ENCODE peak calls at places on chromosomes 6 and 20, in eight cellular contexts. One of them, this sample, is unnamed.
A peak's percentile ranks its signal among the peaks of the same experiment; 100 is the strongest.

GRCh38 chr6:119129968-119130484 is 51.6 kb upstream of the FAM184A start:
- DNase-seq in mammary epithelial cell: peak; percentile 44
- DNase-seq in H7: no peak
- DNase-seq in upper lobe of right lung: no peak
- DNase-seq in CD8-positive, alpha-beta T cell: no peak
- DNase-seq in psoas muscle: no peak
- DNase-seq in gastrocnemius medialis: no peak
- DNase-seq in HL-60: no peak
- DNase-seq in this sample: peak; percentile 84

GRCh38 chr6:116370328-116370716 is 425 bp upstream of the DSE start:
- DNase-seq in HL-60: no peak
- DNase-seq in CD8-positive, alpha-beta T cell: no peak
- DNase-seq in upper lobe of right lung: no peak
- DNase-seq in mammary epithelial cell: no peak
- DNase-seq in psoas muscle: no peak
- DNase-seq in H7: no peak
- DNase-seq in gastrocnemius medialis: no peak
- DNase-seq in this sample: no peak

GRCh38 chr6:72651967-72652956 is 30.4 kb downstream of the KCNQ5 start:
- DNase-seq in gastrocnemius medialis: no peak
- DNase-seq in upper lobe of right lung: no peak
- DNase-seq in mammary epithelial cell: no peak
- DNase-seq in CD8-positive, alpha-beta T cell: no peak
- DNase-seq in H7: no peak
- DNase-seq in psoas muscle: no peak
- DNase-seq in HL-60: no peak
- DNase-seq in this sample: no peak

GRCh38 chr6:5181494-5182287 is 79.1 kb downstream of the LYRM4 start:
- DNase-seq in gastrocnemius medialis: no peak
- DNase-seq in mammary epithelial cell: no peak
- DNase-seq in upper lobe of right lung: no peak
- DNase-seq in CD8-positive, alpha-beta T cell: no peak
- DNase-seq in HL-60: peak; percentile 75
- DNase-seq in H7: no peak
- DNase-seq in psoas muscle: no peak
- DNase-seq in this sample: no peak

GRCh38 chr6:157235600-157236039 is 87.7 kb downstream of the TMEM242 start:
- DNase-seq in CD8-positive, alpha-beta T cell: peak; percentile 46
- DNase-seq in mammary epithelial cell: peak; percentile 16
- DNase-seq in gastrocnemius medialis: peak; percentile 42
- DNase-seq in H7: peak; percentile 95
- DNase-seq in psoas muscle: peak; percentile 83
- DNase-seq in upper lobe of right lung: no peak
- DNase-seq in HL-60: peak; percentile 21
- DNase-seq in this sample: peak; percentile 45

GRCh38 chr6:87465041-87465440 is 7.7 kb upstream of the SLC35A1 start:
- DNase-seq in upper lobe of right lung: no peak
- DNase-seq in H7: no peak
- DNase-seq in CD8-positive, alpha-beta T cell: no peak
- DNase-seq in mammary epithelial cell: no peak
- DNase-seq in HL-60: no peak
- DNase-seq in gastrocnemius medialis: no peak
- DNase-seq in psoas muscle: no peak
- DNase-seq in this sample: no peak

GRCh38 chr20:59299961-59300340 is 460 bp upstream of the EDN3 start:
- DNase-seq in mammary epithelial cell: peak; percentile 1
- DNase-seq in gastrocnemius medialis: no peak
- DNase-seq in upper lobe of right lung: no peak
- DNase-seq in H7: no peak
- DNase-seq in HL-60: no peak
- DNase-seq in psoas muscle: peak; percentile 66
- DNase-seq in CD8-positive, alpha-beta T cell: no peak
- DNase-seq in this sample: no peak

GRCh38 chr6:157288575-157288974 is 34.7 kb downstream of the TMEM242 start:
- DNase-seq in gastrocnemius medialis: no peak
- DNase-seq in H7: no peak
- DNase-seq in psoas muscle: no peak
- DNase-seq in mammary epithelial cell: no peak
- DNase-seq in upper lobe of right lung: no peak
- DNase-seq in CD8-positive, alpha-beta T cell: no peak
- DNase-seq in HL-60: no peak
- DNase-seq in this sample: no peak

GRCh38 chr6:5308066-5308465 is 46.8 kb downstream of the FARS2 start:
- DNase-seq in mammary epithelial cell: peak; percentile 54
- DNase-seq in H7: no peak
- DNase-seq in CD8-positive, alpha-beta T cell: no peak
- DNase-seq in gastrocnemius medialis: no peak
- DNase-seq in upper lobe of right lung: no peak
- DNase-seq in HL-60: no peak
- DNase-seq in psoas muscle: no peak
- DNase-seq in this sample: peak; percentile 56

GRCh38 chr6:2783188-2783957 is 18.2 kb downstream of the WRNIP1 start:
- DNase-seq in mammary epithelial cell: no peak
- DNase-seq in HL-60: no peak
- DNase-seq in CD8-positive, alpha-beta T cell: no peak
- DNase-seq in upper lobe of right lung: no peak
- DNase-seq in H7: peak; percentile 71
- DNase-seq in gastrocnemius medialis: no peak
- DNase-seq in psoas muscle: no peak
- DNase-seq in this sample: no peak

GRCh38 chr20:10747019-10747418 is 73.2 kb upstream of the JAG1 start:
- DNase-seq in gastrocnemius medialis: no peak
- DNase-seq in upper lobe of right lung: no peak
- DNase-seq in CD8-positive, alpha-beta T cell: no peak
- DNase-seq in HL-60: no peak
- DNase-seq in mammary epithelial cell: no peak
- DNase-seq in H7: no peak
- DNase-seq in psoas muscle: no peak
- DNase-seq in this sample: no peak

GRCh38 chr6:73644030-73644429 is 9.8 kb downstream of the SLC17A5 start:
- DNase-seq in mammary epithelial cell: peak; percentile 47
- DNase-seq in CD8-positive, alpha-beta T cell: no peak
- DNase-seq in gastrocnemius medialis: no peak
- DNase-seq in upper lobe of right lung: no peak
- DNase-seq in psoas muscle: no peak
- DNase-seq in HL-60: no peak
- DNase-seq in H7: no peak
- DNase-seq in this sample: no peak

GRCh38 chr6:48977573-48977972 is 485.5 kb downstream of the MMUT start:
- DNase-seq in mammary epithelial cell: no peak
- DNase-seq in CD8-positive, alpha-beta T cell: no peak
- DNase-seq in upper lobe of right lung: no peak
- DNase-seq in gastrocnemius medialis: no peak
- DNase-seq in psoas muscle: no peak
- DNase-seq in H7: no peak
- DNase-seq in HL-60: no peak
- DNase-seq in this sample: peak; percentile 2

GRCh38 chr6:133340557-133340956 is 99.4 kb downstream of the EYA4 start:
- DNase-seq in upper lobe of right lung: no peak
- DNase-seq in psoas muscle: no peak
- DNase-seq in gastrocnemius medialis: no peak
- DNase-seq in CD8-positive, alpha-beta T cell: no peak
- DNase-seq in HL-60: no peak
- DNase-seq in mammary epithelial cell: peak; percentile 1
- DNase-seq in H7: no peak
- DNase-seq in this sample: peak; percentile 14

GRCh38 chr20:46237736-46238135 is 70.6 kb downstream of the CDH22 start:
- DNase-seq in H7: no peak
- DNase-seq in HL-60: no peak
- DNase-seq in gastrocnemius medialis: no peak
- DNase-seq in mammary epithelial cell: no peak
- DNase-seq in psoas muscle: no peak
- DNase-seq in CD8-positive, alpha-beta T cell: no peak
- DNase-seq in upper lobe of right lung: no peak
- DNase-seq in this sample: no peak

GRCh38 chr6:137297887-137298286 is 78.7 kb upstream of the IFNGR1 start:
- DNase-seq in HL-60: peak; percentile 34
- DNase-seq in gastrocnemius medialis: no peak
- DNase-seq in psoas muscle: no peak
- DNase-seq in H7: peak; percentile 69
- DNase-seq in CD8-positive, alpha-beta T cell: no peak
- DNase-seq in mammary epithelial cell: no peak
- DNase-seq in upper lobe of right lung: no peak
- DNase-seq in this sample: peak; percentile 58

GRCh38 chr6:21556968-21557721 is 36.4 kb upstream of the SOX4 start:
- DNase-seq in mammary epithelial cell: no peak
- DNase-seq in H7: no peak
- DNase-seq in HL-60: no peak
- DNase-seq in upper lobe of right lung: no peak
- DNase-seq in psoas muscle: no peak
- DNase-seq in gastrocnemius medialis: no peak
- DNase-seq in CD8-positive, alpha-beta T cell: no peak
- DNase-seq in this sample: peak; percentile 51

GRCh38 chr6:121297699-121298098 is 36.6 kb downstream of the TBC1D32 start:
- DNase-seq in gastrocnemius medialis: no peak
- DNase-seq in upper lobe of right lung: no peak
- DNase-seq in HL-60: peak; percentile 67
- DNase-seq in mammary epithelial cell: no peak
- DNase-seq in psoas muscle: no peak
- DNase-seq in H7: no peak
- DNase-seq in CD8-positive, alpha-beta T cell: no peak
- DNase-seq in this sample: peak; percentile 51

GRCh38 chr6:14232889-14233288 is 115.3 kb downstream of the CD83 start:
- DNase-seq in gastrocnemius medialis: no peak
- DNase-seq in H7: no peak
- DNase-seq in mammary epithelial cell: no peak
- DNase-seq in CD8-positive, alpha-beta T cell: no peak
- DNase-seq in psoas muscle: no peak
- DNase-seq in HL-60: no peak
- DNase-seq in upper lobe of right lung: no peak
- DNase-seq in this sample: no peak

DNA sequence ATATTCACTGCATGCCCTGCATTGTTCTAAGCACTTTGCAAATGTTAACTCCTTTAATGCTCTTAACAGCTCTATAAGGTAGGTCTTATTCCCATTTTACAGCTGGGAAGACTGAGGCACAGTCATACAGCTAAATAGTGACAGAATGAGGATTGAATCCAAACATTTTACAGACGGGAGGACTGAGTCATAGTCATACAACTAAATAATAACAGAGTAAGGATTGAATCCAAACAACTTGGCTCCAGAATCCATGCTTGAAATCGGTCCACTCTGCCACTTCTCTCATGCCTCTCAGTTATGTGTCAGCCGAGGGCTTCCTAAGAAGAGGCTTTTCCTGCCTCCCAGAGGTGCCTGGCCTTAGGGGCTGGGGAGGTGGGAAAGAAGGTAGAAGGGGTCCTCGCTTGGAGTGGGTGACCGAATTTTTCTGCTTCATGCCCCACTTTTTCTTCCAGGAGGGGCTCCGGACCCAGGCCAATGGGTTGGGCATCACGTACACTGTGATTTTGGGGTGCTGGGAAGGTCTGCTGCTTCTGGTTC is 137.4 kb upstream of the RNF24 start:
- DNase-seq in CD8-positive, alpha-beta T cell: no peak
- DNase-seq in psoas muscle: no peak
- DNase-seq in mammary epithelial cell: no peak
- DNase-seq in H7: no peak
- DNase-seq in gastrocnemius medialis: no peak
- DNase-seq in upper lobe of right lung: peak; percentile 13
- DNase-seq in HL-60: no peak
- DNase-seq in this sample: peak; percentile 63
- H3K4me3 ChIP-seq in CD8-positive, alpha-beta T cell: no peak overlapping the region
- H3K4me3 ChIP-seq in psoas muscle: no peak overlapping the region
- H3K4me3 ChIP-seq in mammary epithelial cell: no peak overlapping the region
- H3K4me3 ChIP-seq in H7: no peak overlapping the region
- H3K4me3 ChIP-seq in gastrocnemius medialis: no peak overlapping the region
- H3K4me3 ChIP-seq in upper lobe of right lung: no peak overlapping the region
- H3K4me3 ChIP-seq in HL-60: no peak overlapping the region
- H3K4me3 ChIP-seq in this sample: no peak overlapping the region

GRCh38 chr20:57261488-57262243 is 4.8 kb downstream of the BMP7 start:
- DNase-seq in CD8-positive, alpha-beta T cell: no peak
- DNase-seq in psoas muscle: no peak
- DNase-seq in upper lobe of right lung: no peak
- DNase-seq in gastrocnemius medialis: no peak
- DNase-seq in H7: no peak
- DNase-seq in HL-60: no peak
- DNase-seq in mammary epithelial cell: no peak
- DNase-seq in this sample: no peak
- H3K4me3 ChIP-seq in CD8-positive, alpha-beta T cell: no peak overlapping the region
- H3K4me3 ChIP-seq in psoas muscle: no peak overlapping the region
- H3K4me3 ChIP-seq in upper lobe of right lung: no peak overlapping the region
- H3K4me3 ChIP-seq in gastrocnemius medialis: no peak overlapping the region
- H3K4me3 ChIP-seq in H7: no peak overlapping the region
- H3K4me3 ChIP-seq in HL-60: no peak overlapping the region
- H3K4me3 ChIP-seq in mammary epithelial cell: no peak overlapping the region
- H3K4me3 ChIP-seq in this sample: no peak overlapping the region

DNA sequence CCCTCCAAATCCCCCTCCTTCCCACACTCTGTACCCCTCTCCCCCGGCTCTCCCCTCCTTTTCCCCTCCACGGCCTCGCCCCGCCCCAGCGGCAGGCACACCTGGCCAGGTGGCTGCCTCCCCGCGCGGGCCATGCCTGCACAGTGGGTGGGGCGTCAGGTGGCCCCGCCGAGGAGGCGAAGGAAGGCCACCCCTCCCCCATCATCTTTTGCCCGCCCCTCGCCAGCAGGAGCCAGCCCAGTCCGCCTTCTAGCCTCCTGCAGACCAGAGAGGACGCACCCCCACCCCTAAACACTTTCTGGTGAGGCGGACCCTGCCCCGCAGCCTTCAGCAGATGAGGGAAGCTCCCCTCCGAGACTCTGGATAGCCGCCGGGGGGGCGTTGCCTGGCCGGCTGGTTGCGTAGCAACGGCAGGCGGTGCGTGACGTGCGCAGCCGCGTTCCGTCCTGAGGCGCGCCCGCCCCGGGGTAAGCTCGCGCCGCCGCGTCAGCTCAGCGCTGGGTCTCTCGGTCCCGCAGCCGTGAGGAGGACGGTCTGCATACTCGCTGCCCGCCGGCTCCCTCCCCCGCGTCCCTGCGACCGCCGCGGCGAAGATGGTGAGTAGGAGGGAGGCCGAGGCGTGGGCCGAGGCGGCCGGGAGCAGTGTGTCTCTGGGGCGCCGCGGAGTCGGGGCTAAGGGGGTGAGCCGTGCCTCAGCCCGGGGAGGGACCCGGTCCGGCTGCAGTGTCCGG is at the start of gene DSTN:
- DNase-seq in CD8-positive, alpha-beta T cell: peak; percentile 85
- DNase-seq in upper lobe of right lung: peak; percentile 97
- DNase-seq in gastrocnemius medialis: peak; percentile 85
- DNase-seq in HL-60: peak; percentile 82
- DNase-seq in mammary epithelial cell: peak; percentile 95
- DNase-seq in H7: peak; percentile 96
- DNase-seq in psoas muscle: peak; percentile 96
- DNase-seq in this sample: peak; percentile 90
- H3K4me3 ChIP-seq in CD8-positive, alpha-beta T cell: peak within 1 kb of the TSS; percentile 92
- H3K4me3 ChIP-seq in upper lobe of right lung: peak within 1 kb of the TSS; percentile 93
- H3K4me3 ChIP-seq in gastrocnemius medialis: peak within 1 kb of the TSS; percentile 98
- H3K4me3 ChIP-seq in HL-60: peak within 1 kb of the TSS; percentile 95
- H3K4me3 ChIP-seq in mammary epithelial cell: peak within 1 kb of the TSS; percentile 95
- H3K4me3 ChIP-seq in H7: peak within 1 kb of the TSS; percentile 96
- H3K4me3 ChIP-seq in psoas muscle: peak within 1 kb of the TSS; percentile 84
- H3K4me3 ChIP-seq in this sample: peak within 1 kb of the TSS; percentile 92

DNA sequence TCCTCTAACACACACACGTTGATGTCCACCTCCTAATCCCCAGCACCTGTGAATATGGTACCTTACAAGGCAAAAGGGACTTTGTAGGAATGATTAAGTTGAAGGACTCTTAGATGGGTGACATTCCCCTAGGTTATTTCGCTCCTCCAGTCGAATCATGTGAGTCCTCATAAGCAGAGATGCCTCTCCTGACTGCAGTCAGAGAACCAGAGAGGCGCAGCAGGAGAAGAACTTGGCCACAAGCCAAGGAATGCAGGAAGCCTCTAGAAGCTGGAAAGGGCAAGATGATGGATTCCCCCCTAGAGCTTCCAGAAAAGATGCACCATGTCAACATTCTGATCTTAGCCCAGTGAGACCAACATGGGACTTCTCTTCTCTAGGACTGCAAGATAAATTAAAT is 133.1 kb upstream of the PTPRT start:
- DNase-seq in gastrocnemius medialis: no peak
- DNase-seq in upper lobe of right lung: no peak
- DNase-seq in mammary epithelial cell: no peak
- DNase-seq in psoas muscle: no peak
- DNase-seq in HL-60: no peak
- DNase-seq in CD8-positive, alpha-beta T cell: no peak
- DNase-seq in H7: no peak
- DNase-seq in this sample: peak; percentile 47
- H3K4me3 ChIP-seq in gastrocnemius medialis: no peak overlapping the region
- H3K4me3 ChIP-seq in upper lobe of right lung: no peak overlapping the region
- H3K4me3 ChIP-seq in mammary epithelial cell: no peak overlapping the region
- H3K4me3 ChIP-seq in psoas muscle: no peak overlapping the region
- H3K4me3 ChIP-seq in HL-60: no peak overlapping the region
- H3K4me3 ChIP-seq in CD8-positive, alpha-beta T cell: no peak overlapping the region
- H3K4me3 ChIP-seq in H7: no peak overlapping the region
- H3K4me3 ChIP-seq in this sample: no peak overlapping the region